ENCODE peak calls at places on chromosomes 12 and 14, in ten cellular contexts. B is pancreas, Q is dorsolateral prefrontal cortex, P is transverse colon, N is psoas muscle, H is ovary, U is left ventricle myocardium inferior, S is mammary epithelial cell, R is cardiac muscle cell, E is lower lobe of right lung. L is an unnamed sample.

GRCh38 chr14:79543966-79544365 is 667.3 kb downstream of the DIO2 start:
- DNase-seq in E (no peak), P (no peak), Q (no peak), B (no peak), N (no peak), S (no peak), H (no peak), U (no peak), R (peak; percentile 32), L (no peak)

GRCh38 chr12:68122236-68122920 is 37.2 kb downstream of the IFNG start:
- DNase-seq in B (no peak), N (no peak), U (no peak), P (no peak), R (no peak), H (no peak), E (no peak), S (peak; percentile 39), Q (no peak), L (no peak)

GRCh38 chr14:64294672-64295413 is 672 bp upstream of the ESR2 start:
- DNase-seq in S (peak; percentile 42), H (peak; percentile 85), E (peak; percentile 85), N (peak; percentile 87), Q (peak; percentile 27), P (peak; percentile 88), U (peak; percentile 68), R (peak; percentile 70), B (peak; percentile 84), L (peak; percentile 36)

GRCh38 chr12:57737467-57738141 is 938 bp downstream of the AGAP2 start:
- DNase-seq in B (no peak), U (no peak), H (no peak), R (peak; percentile 21), S (no peak), Q (no peak), E (no peak), P (no peak), N (no peak), L (no peak)

GRCh38 chr12:132162508-132163031 is 18.3 kb downstream of the NOC4L start:
- DNase-seq in Q (peak; percentile 27), E (peak; percentile 59), P (no peak), U (no peak), S (peak; percentile 76), R (peak; percentile 84), B (no peak), H (no peak), N (peak; percentile 60), L (no peak)

GRCh38 chr14:33611405-33612183 is 339.3 kb downstream of the EGLN3 start:
- DNase-seq in B (no peak), H (no peak), U (no peak), S (peak; percentile 12), R (peak; percentile 51), Q (no peak), N (no peak), E (no peak), P (no peak), L (no peak)

GRCh38 chr12:111034148-111034910 is 114.0 kb upstream of the MYL2 start:
- DNase-seq in P (no peak), R (no peak), B (no peak), H (no peak), E (no peak), S (peak; percentile 8), U (no peak), N (no peak), Q (no peak), L (no peak)

GRCh38 chr14:69657961-69658360 is 46.6 kb downstream of the SUSD6 start:
- DNase-seq in U (no peak), S (peak; percentile 93), B (peak; percentile 52), H (no peak), Q (no peak), R (peak; percentile 38), N (no peak), E (peak; percentile 74), P (peak; percentile 72), L (no peak)

GRCh38 chr14:98633380-98633779 is 638.6 kb downstream of the BCL11B start:
- DNase-seq in S (peak; percentile 45), E (no peak), B (peak; percentile 20), R (no peak), N (no peak), P (peak; percentile 8), U (no peak), Q (peak; percentile 90), H (no peak), L (no peak)

GRCh38 chr14:33657478-33657877 is 293.4 kb downstream of the EGLN3 start:
- DNase-seq in H (no peak), E (no peak), R (peak; percentile 29), U (no peak), N (no peak), S (no peak), Q (no peak), P (no peak), B (no peak), L (no peak)

GRCh38 chr14:31692376-31692781 is 131.2 kb downstream of the NUBPL start:
- DNase-seq in S (no peak), R (peak; percentile 25), N (no peak), B (no peak), H (no peak), P (no peak), E (no peak), U (no peak), Q (no peak), L (no peak)

GRCh38 chr12:1826867-1827705 is 6.7 kb downstream of the LRTM2 start:
- DNase-seq in R (no peak), B (no peak), N (peak; percentile 32), E (no peak), H (no peak), Q (no peak), S (no peak), P (no peak), U (no peak), L (no peak)

GRCh38 chr12:124667671-124668337 is 100.4 kb upstream of the NCOR2 start:
- DNase-seq in Q (no peak), N (no peak), U (no peak), B (no peak), E (peak; percentile 79), S (no peak), H (no peak), R (peak; percentile 50), P (no peak), L (no peak)

GRCh38 chr12:32120419-32120818 is 13.8 kb downstream of the BICD1 start:
- DNase-seq in S (no peak), P (no peak), U (no peak), R (no peak), N (no peak), Q (no peak), B (no peak), H (no peak), E (no peak), L (no peak)

GRCh38 chr12:133233006-133233405 is 2.7 kb downstream of the ANHX start:
- DNase-seq in S (no peak), N (no peak), U (no peak), B (no peak), E (no peak), Q (no peak), P (no peak), R (no peak), H (no peak), L (no peak)

GRCh38 chr12:120696599-120696998 is 9.7 kb downstream of the MLEC start:
- DNase-seq in N (no peak), B (no peak), Q (no peak), S (no peak), R (no peak), H (no peak), P (no peak), E (no peak), U (no peak), L (no peak)

GRCh38 chr12:132226604-132227003 is 82.3 kb downstream of the NOC4L start:
- DNase-seq in R (no peak), H (no peak), N (no peak), P (no peak), E (no peak), U (no peak), Q (no peak), S (no peak), B (no peak), L (no peak)

GRCh38 chr14:105376521-105377440 is 21.6 kb upstream of the TEX22 start:
- DNase-seq in N (no peak), Q (no peak), E (no peak), S (no peak), H (no peak), R (no peak), P (no peak), B (no peak), U (no peak), L (no peak)

GRCh38 chr14:41899416-41899815 is 292.7 kb downstream of the LRFN5 start:
- DNase-seq in Q (no peak), S (no peak), E (no peak), P (no peak), B (no peak), R (peak; percentile 45), N (no peak), H (no peak), U (no peak), L (no peak)

GRCh38 chr14:75514673-75515630 is 7.3 kb upstream of the BATF start:
- DNase-seq in R (peak; percentile 31), P (peak; percentile 52), E (peak; percentile 64), B (no peak), S (peak; percentile 12), H (no peak), N (no peak), U (peak; percentile 26), Q (no peak), L (no peak)
- TF ChIP-seq CTCF in R (peak; percentile 3), P (no peak), E (no peak), B (no peak), S (no peak), H (no peak), N (no peak), U (no peak), Q (no peak), L (no peak)

GRCh38 chr12:102958073-102958829 is 777 bp downstream of the ASCL1 start:
- DNase-seq in H (no peak), B (no peak), N (no peak), E (no peak), R (peak; percentile 50), S (peak; percentile 25), Q (no peak), U (no peak), P (no peak), L (no peak)
- TF ChIP-seq CTCF in H (no peak), B (no peak), N (no peak), E (no peak), R (no peak), S (no peak), Q (no peak), U (no peak), P (no peak), L (no peak)

DNA sequence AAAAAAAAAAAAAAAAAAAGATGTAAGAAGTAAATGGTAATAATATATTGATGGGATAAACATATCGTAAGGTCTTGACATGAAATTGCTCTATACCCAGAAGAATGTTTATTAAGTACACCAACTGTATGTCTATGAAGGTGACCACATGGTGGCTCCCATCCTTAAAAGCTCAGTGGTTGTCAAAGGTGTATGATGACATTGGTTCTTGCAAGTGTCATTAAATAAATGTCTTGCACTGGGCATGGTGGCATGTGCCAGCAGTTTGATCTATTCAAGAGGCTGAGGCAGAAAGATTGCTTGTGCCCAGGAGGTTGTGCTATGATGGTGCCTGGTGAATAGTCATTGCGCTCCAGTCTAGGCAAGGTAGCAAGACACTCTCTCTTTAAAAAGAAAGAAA is 10.4 kb downstream of the CCT2 start:
- DNase-seq in Q (no peak), S (no peak), U (no peak), N (no peak), E (no peak), H (no peak), P (no peak), B (no peak), R (no peak), L (no peak)
- TF ChIP-seq CTCF in Q (no peak), S (no peak), U (peak; percentile 7), N (no peak), E (no peak), H (no peak), P (no peak), B (no peak), R (no peak), L (no peak)

GRCh38 chr12:6851921-6852650 is at the start of gene USP5:
- DNase-seq in E (peak; percentile 100), H (peak; percentile 98), U (peak; percentile 99), N (peak; percentile 100), Q (peak; percentile 100), S (peak; percentile 100), P (peak; percentile 99), B (peak; percentile 99), R (peak; percentile 100), L (peak; percentile 85)
- TF ChIP-seq CTCF in E (no peak), H (no peak), U (peak; percentile 31), N (no peak), Q (no peak), S (no peak), P (no peak), B (no peak), R (no peak), L (no peak)

L was measured in omental fat pad.